ENCODE peak calls at places on chromosomes 13 and 19, in nine cellular contexts. R, K, T, B, P, W, I, C and Y are unnamed samples.

GRCh38 chr19:3655402-3656072 is 28.9 kb upstream of the CACTIN start:
- DNase-seq in R (no peak), K (no peak), T (peak), B (no peak), P (peak), W (no peak), I (peak), C (peak), Y (peak)

GRCh38 chr19:36819130-36819630 is 19.0 kb downstream of the ZNF790 start:
- DNase-seq in R (no peak), K (no peak), T (peak), B (no peak), P (no peak), W (no peak), I (no peak), C (no peak), Y (no peak)

GRCh38 chr13:113963376-113963775 is 10.5 kb downstream of the C13orf46 start:
- DNase-seq in R (no peak), K (no peak), T (no peak), B (no peak), P (no peak), W (no peak), I (no peak), C (no peak), Y (no peak)

GRCh38 chr13:90760639-90761038 is 586.8 kb upstream of the MIR17HG start:
- DNase-seq in R (no peak), K (no peak), T (no peak), B (no peak), P (no peak), W (no peak), I (no peak), C (no peak), Y (no peak)

GRCh38 chr19:29139227-29139626 is 73.7 kb downstream of the UQCRFS1 start:
- DNase-seq in R (no peak), K (no peak), T (no peak), B (no peak), P (no peak), W (no peak), I (no peak), C (no peak), Y (no peak)

GRCh38 chr13:79861731-79862130 is 380.8 kb downstream of the NDFIP2 start:
- DNase-seq in R (no peak), K (no peak), T (no peak), B (no peak), P (no peak), W (no peak), I (no peak), C (no peak), Y (no peak)

GRCh38 chr19:57708641-57709354 is at the start of gene ZNF154:
- DNase-seq in R (peak), K (no peak), T (peak), B (no peak), P (no peak), W (no peak), I (no peak), C (peak), Y (peak)

GRCh38 chr19:3272532-3272931 is 48.1 kb downstream of the CELF5 start:
- DNase-seq in R (no peak), K (no peak), T (no peak), B (no peak), P (no peak), W (no peak), I (no peak), C (no peak), Y (no peak)

GRCh38 chr13:48585456-48585840 is 52.6 kb upstream of the RCBTB2 start:
- DNase-seq in R (peak), K (no peak), T (peak), B (no peak), P (peak), W (no peak), I (peak), C (no peak), Y (peak)

GRCh38 chr13:21616880-21617279 is 12.9 kb upstream of the MICU2 start:
- DNase-seq in R (no peak), K (no peak), T (no peak), B (no peak), P (no peak), W (no peak), I (no peak), C (no peak), Y (no peak)

GRCh38 chr13:35978607-35979316 is 152.4 kb downstream of the DCLK1 start:
- DNase-seq in R (no peak), K (no peak), T (peak), B (peak), P (no peak), W (no peak), I (no peak), C (peak), Y (no peak)

GRCh38 chr13:74250738-74251190 is 116.6 kb upstream of the KLF12 start:
- DNase-seq in R (no peak), K (no peak), T (peak), B (no peak), P (no peak), W (no peak), I (no peak), C (peak), Y (no peak)

GRCh38 chr13:80712026-80712425 is 371.1 kb upstream of the SPRY2 start:
- DNase-seq in R (no peak), K (no peak), T (peak), B (no peak), P (no peak), W (no peak), I (no peak), C (peak), Y (no peak)

GRCh38 chr13:46640843-46641242 is 87.9 kb downstream of the LRCH1 start:
- DNase-seq in R (no peak), K (peak), T (peak), B (no peak), P (no peak), W (no peak), I (no peak), C (peak), Y (no peak)

GRCh38 chr19:5126498-5127223 is 157.7 kb downstream of the KDM4B start:
- DNase-seq in R (no peak), K (no peak), T (no peak), B (no peak), P (no peak), W (no peak), I (no peak), C (no peak), Y (no peak)

GRCh38 chr13:110524484-110525254 is 36.9 kb downstream of the RAB20 start:
- DNase-seq in R (peak), K (no peak), T (no peak), B (no peak), P (no peak), W (no peak), I (no peak), C (no peak), Y (no peak)

GRCh38 chr13:95494082-95494681 is 58.3 kb upstream of the CLDN10 start:
- DNase-seq in R (no peak), K (no peak), T (peak), B (peak), P (peak), W (no peak), I (peak), C (peak), Y (no peak)

GRCh38 chr13:108967371-108967770 is 338.0 kb downstream of the MYO16 start:
- DNase-seq in R (no peak), K (no peak), T (no peak), B (no peak), P (no peak), W (no peak), I (no peak), C (no peak), Y (no peak)

GRCh38 chr13:31862828-31863227 is 123.5 kb downstream of the RXFP2 start:
- DNase-seq in R (no peak), K (no peak), T (no peak), B (no peak), P (no peak), W (no peak), I (no peak), C (no peak), Y (no peak)

GRCh38 chr19:40254714-40255418 is 28.4 kb upstream of the CCNP start:
- DNase-seq in R (no peak), K (no peak), T (no peak), B (no peak), P (no peak), W (no peak), I (no peak), C (no peak), Y (no peak)

GRCh38 chr13:21232196-21232595 is 55.7 kb downstream of the MRPL57 start:
- DNase-seq in R (no peak), K (no peak), T (peak), B (no peak), P (no peak), W (no peak), I (no peak), C (peak), Y (no peak)

GRCh38 chr19:5102520-5102919 is 133.6 kb downstream of the KDM4B start:
- DNase-seq in R (no peak), K (no peak), T (no peak), B (no peak), P (no peak), W (no peak), I (no peak), C (no peak), Y (no peak)

GRCh38 chr19:7257148-7258041 is 36.8 kb downstream of the INSR start:
- DNase-seq in R (no peak), K (no peak), T (peak), B (no peak), P (no peak), W (peak), I (no peak), C (no peak), Y (peak)

GRCh38 chr13:98284677-98285076 is 107.6 kb upstream of the RNF113B start:
- DNase-seq in R (no peak), K (no peak), T (no peak), B (no peak), P (no peak), W (no peak), I (no peak), C (no peak), Y (no peak)

DNA sequence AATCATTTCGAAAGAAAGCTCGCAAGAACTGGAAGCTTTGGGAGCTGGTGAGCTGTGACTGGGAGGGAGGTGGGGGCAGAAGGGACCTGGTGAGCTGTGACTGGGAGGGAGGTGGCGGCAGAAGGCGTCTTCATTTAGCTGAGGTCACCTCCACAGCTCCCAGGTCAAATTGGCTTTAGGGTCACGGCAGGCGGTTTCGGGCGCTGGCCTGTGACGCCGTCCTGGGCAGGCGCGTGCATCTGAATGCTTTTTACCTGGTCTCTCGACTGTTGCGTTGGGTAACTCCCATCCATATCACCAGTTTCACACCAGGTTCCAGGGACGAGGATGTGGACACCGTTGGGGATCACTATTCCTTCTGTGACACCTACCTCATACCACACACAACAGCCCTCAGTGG is 29.2 kb downstream of the C2CD4C start:
- DNase-seq in R (no peak), K (no peak), T (no peak), B (no peak), P (no peak), W (no peak), I (no peak), C (no peak), Y (no peak)
- H3K4me3 ChIP-seq in R (no peak), K (no peak), T (no peak), B (no peak), P (no peak), W (no peak), I (no peak), C (no peak), Y (no peak)

GRCh38 chr19:38228005-38228377 is 4.0 kb upstream of the DPF1 start:
- DNase-seq in R (no peak), K (no peak), T (no peak), B (no peak), P (no peak), W (no peak), I (peak), C (no peak), Y (no peak)

GRCh38 chr19:38227272-38228004 is 3.4 kb upstream of the DPF1 start:
- DNase-seq in R (no peak), K (no peak), T (no peak), B (no peak), P (no peak), W (no peak), I (no peak), C (no peak), Y (no peak)

GRCh38 chr19:38229585-38230073 is 5.6 kb upstream of the DPF1 start:
- DNase-seq in R (no peak), K (peak), T (peak), B (no peak), P (peak), W (no peak), I (peak), C (peak), Y (no peak)

GRCh38 chr19:38231918-38232317 is 7.9 kb upstream of the DPF1 start:
- DNase-seq in R (no peak), K (no peak), T (no peak), B (no peak), P (no peak), W (no peak), I (no peak), C (no peak), Y (no peak)

GRCh38 chr19:38228491-38229439 is 4.7 kb upstream of the DPF1 start:
- DNase-seq in R (no peak), K (no peak), T (no peak), B (no peak), P (no peak), W (no peak), I (peak), C (no peak), Y (no peak)
- H3K4me3 ChIP-seq in R (no peak), K (peak), T (peak), B (peak), P (peak), W (peak), I (peak), C (peak), Y (peak)

GRCh38 chr19:54478677-54479266 is 5.7 kb upstream of the CDC42EP5 start:
- DNase-seq in R (no peak), K (no peak), T (peak), B (no peak), P (no peak), W (no peak), I (peak), C (no peak), Y (no peak)
- H3K4me3 ChIP-seq in R (no peak), K (no peak), T (no peak), B (no peak), P (no peak), W (no peak), I (no peak), C (no peak), Y (no peak)

GRCh38 chr19:17779281-17779930 is 15.5 kb upstream of the B3GNT3 start:
- DNase-seq in R (peak), K (no peak), T (peak), B (no peak), P (no peak), W (no peak), I (peak), C (no peak), Y (no peak)
- H3K4me3 ChIP-seq in R (no peak), K (no peak), T (no peak), B (peak), P (peak), W (peak), I (no peak), C (peak), Y (no peak)

GRCh38 chr19:43474487-43474886 is 9.1 kb upstream of the LYPD3 start:
- DNase-seq in R (no peak), K (no peak), T (no peak), B (no peak), P (no peak), W (no peak), I (no peak), C (no peak), Y (no peak)
- H3K4me3 ChIP-seq in R (no peak), K (no peak), T (no peak), B (peak), P (no peak), W (peak), I (no peak), C (no peak), Y (no peak)

DNA sequence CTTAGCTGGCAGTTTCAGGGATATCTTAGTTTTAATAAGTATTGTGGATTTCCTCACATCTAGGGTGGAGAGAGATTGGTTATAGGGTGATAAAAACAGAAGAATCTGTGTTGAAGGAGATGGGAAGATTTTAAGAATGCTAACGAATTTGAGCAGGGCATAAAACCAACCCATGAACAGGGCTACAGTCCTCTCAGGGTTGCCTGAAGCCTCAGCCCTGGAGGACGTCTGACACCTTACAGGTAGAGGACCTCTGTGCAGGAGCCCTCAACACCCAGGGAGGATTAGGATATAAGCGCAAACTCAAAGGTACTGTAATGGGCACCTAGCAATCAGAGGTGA is 461 bp upstream of the WASF3 start:
- DNase-seq in R (no peak), K (no peak), T (no peak), B (no peak), P (no peak), W (no peak), I (no peak), C (no peak), Y (no peak)
- H3K4me3 ChIP-seq in R (peak), K (peak), T (peak), B (peak), P (peak), W (peak), I (peak), C (peak), Y (peak)

GRCh38 chr19:662207-662961 is 630 bp downstream of the RNF126 start:
- DNase-seq in R (no peak), K (no peak), T (peak), B (no peak), P (no peak), W (no peak), I (peak), C (no peak), Y (no peak)

GRCh38 chr19:661427-662196 is 1.4 kb downstream of the RNF126 start:
- DNase-seq in R (no peak), K (no peak), T (no peak), B (no peak), P (no peak), W (no peak), I (no peak), C (no peak), Y (no peak)

GRCh38 chr19:662962-663681 is at the start of gene RNF126:
- DNase-seq in R (peak), K (peak), T (peak), B (no peak), P (no peak), W (peak), I (peak), C (peak), Y (no peak)

GRCh38 chr19:658916-659839 is 3.8 kb downstream of the RNF126 start:
- DNase-seq in R (peak), K (no peak), T (peak), B (no peak), P (no peak), W (no peak), I (no peak), C (peak), Y (no peak)

DNA sequence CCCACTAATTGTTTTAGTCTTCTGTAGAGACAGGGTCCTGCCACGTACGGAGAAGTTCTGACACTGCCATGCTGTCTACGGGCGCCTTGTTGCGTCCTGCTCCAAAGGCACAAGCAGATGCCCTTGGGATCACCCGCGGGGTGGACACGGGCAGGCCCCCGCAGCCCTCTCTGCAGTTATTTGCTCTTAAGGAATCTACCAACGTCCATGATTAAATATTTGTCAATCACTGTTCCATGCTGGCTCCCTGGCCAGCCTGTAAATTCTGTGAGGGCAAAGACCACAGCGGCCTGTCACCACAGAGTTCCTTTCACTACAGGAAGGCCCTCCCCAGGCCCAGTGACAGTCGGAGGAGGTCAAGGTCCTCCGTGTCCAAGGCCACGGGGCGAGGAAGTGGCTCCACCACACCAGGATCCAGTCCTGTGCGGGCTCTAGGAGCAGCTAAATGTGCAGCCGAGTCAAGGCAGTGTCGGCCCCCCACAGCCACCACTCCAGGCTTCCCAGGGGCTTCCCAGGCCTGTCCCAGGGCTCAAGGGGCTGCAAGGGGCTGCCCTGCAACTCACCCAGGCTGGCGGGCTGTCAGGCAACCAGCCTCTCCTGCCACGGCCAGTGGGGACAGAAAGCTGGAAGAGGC is 2.1 kb downstream of the RNF126 start:
- DNase-seq in R (no peak), K (no peak), T (no peak), B (no peak), P (no peak), W (no peak), I (no peak), C (no peak), Y (no peak)
- H3K4me3 ChIP-seq in R (peak), K (peak), T (peak), B (peak), P (peak), W (peak), I (no peak), C (peak), Y (peak)

GRCh38 chr19:13846533-13847032 is 30.4 kb upstream of the NANOS3 start:
- DNase-seq in R (peak), K (peak), T (peak), B (no peak), P (peak), W (peak), I (peak), C (peak), Y (peak)
- H3K4me3 ChIP-seq in R (peak), K (peak), T (no peak), B (peak), P (peak), W (peak), I (peak), C (peak), Y (no peak)